ENCODE peak calls at places on chromosome 20, in nine cellular contexts. H is HepG2, M is fibroblast of the aortic adventitia, J is AG04450, G is Peyer's patch, W is IMR-90, X is BJ, C is progenitor cell of endocrine pancreas, O is ovary. E is an unnamed sample.

GRCh38 chr20:19981091-19981490 is 36.1 kb upstream of the NAA20 start:
- DNase-seq in C (no peak), J (no peak), W (peak; percentile 59), O (no peak), X (no peak), H (no peak), M (peak; percentile 20), G (no peak), E (no peak)

GRCh38 chr20:57999465-58000111 is 228.9 kb downstream of the ANKRD60 start:
- DNase-seq in G (no peak), O (no peak), W (no peak), H (no peak), M (no peak), X (no peak), J (no peak), C (no peak), E (no peak)

GRCh38 chr20:10501377-10501776 is 66.3 kb downstream of the SLX4IP start:
- DNase-seq in H (no peak), J (no peak), M (peak; percentile 25), O (no peak), C (no peak), X (no peak), W (no peak), G (no peak), E (no peak)

GRCh38 chr20:43895235-43895634 is 19.4 kb upstream of the TOX2 start:
- DNase-seq in C (no peak), O (no peak), X (no peak), W (peak; percentile 30), G (no peak), J (no peak), H (no peak), M (peak; percentile 94), E (no peak)

GRCh38 chr20:40673442-40673841 is 15.6 kb downstream of the MAFB start:
- DNase-seq in M (no peak), C (no peak), H (no peak), W (no peak), X (no peak), G (no peak), J (no peak), O (no peak), E (no peak)

GRCh38 chr20:58021481-58021880 is 207.0 kb downstream of the ANKRD60 start:
- DNase-seq in G (no peak), O (no peak), H (no peak), C (no peak), X (no peak), W (no peak), J (no peak), M (no peak), E (no peak)

GRCh38 chr20:47379433-47380150 is 23.1 kb upstream of the ZMYND8 start:
- DNase-seq in J (peak; percentile 63), C (no peak), X (no peak), O (no peak), M (peak; percentile 76), H (no peak), W (peak; percentile 97), G (no peak), E (no peak)

GRCh38 chr20:7851031-7851490 is 89.2 kb downstream of the HAO1 start:
- DNase-seq in O (no peak), G (no peak), H (no peak), X (no peak), W (peak; percentile 11), M (no peak), J (no peak), C (no peak), E (no peak)

GRCh38 chr20:48012401-48012974 is 227.2 kb upstream of the SULF2 start:
- DNase-seq in X (peak; percentile 57), G (no peak), H (peak; percentile 49), W (peak; percentile 45), M (peak; percentile 65), J (no peak), O (no peak), C (no peak), E (no peak)

GRCh38 chr20:23362392-23363256 is 642 bp downstream of the GZF1 start:
- DNase-seq in C (no peak), H (peak; percentile 46), J (no peak), M (peak; percentile 13), O (no peak), G (no peak), W (peak; percentile 28), X (no peak), E (no peak)

GRCh38 chr20:46398963-46399362 is 7.5 kb downstream of the ELMO2 start:
- DNase-seq in G (no peak), X (no peak), M (no peak), H (no peak), O (no peak), W (no peak), C (no peak), J (no peak), E (no peak)

GRCh38 chr20:23151008-23151703 is 65.0 kb upstream of the CD93 start:
- DNase-seq in O (no peak), G (peak; percentile 32), W (no peak), X (no peak), J (no peak), H (no peak), C (no peak), M (no peak), E (no peak)

GRCh38 chr20:35650632-35651031 is 14.1 kb downstream of the CPNE1 start:
- DNase-seq in J (no peak), C (no peak), X (no peak), O (no peak), H (no peak), M (no peak), G (no peak), W (no peak), E (no peak)
- TF ChIP-seq CTCF in J (no peak), C (no peak), X (no peak), O (no peak), H (no peak), M (no peak), G (no peak), W (no peak), E (no peak)

DNA sequence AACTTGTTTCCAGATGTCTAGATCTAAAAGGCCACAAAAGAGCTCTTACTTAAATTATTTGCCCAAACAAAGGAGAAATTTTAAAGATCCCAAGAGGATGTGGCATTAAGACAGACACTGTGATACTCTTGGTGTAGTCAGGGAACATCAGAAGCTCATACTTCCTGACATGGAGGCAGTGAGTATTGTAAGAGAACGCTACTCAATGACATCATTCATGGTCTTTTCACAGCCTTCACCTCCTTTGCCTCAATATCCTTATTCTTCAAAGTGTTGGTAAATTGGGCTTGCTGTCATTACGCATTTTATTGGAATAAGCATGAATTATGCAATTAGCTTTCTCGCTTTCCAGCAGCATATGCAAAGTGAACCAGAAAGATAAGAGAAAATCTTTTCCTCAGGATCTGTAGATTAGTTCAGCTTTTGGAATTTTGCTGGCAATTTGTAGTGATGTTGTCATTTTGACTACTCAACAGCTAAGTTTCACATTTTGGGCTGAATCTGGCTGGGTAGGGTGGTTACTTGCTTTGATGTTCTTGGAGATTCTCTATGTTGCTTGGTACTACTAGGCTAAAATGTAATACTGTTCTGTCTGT is 1012.2 kb downstream of the KIF16B start:
- DNase-seq in O (no peak), C (no peak), J (no peak), X (no peak), M (no peak), H (no peak), G (no peak), W (no peak), E (no peak)
- TF ChIP-seq CTCF in O (no peak), C (no peak), J (no peak), X (no peak), M (no peak), H (no peak), G (no peak), W (no peak), E (no peak)

DNA sequence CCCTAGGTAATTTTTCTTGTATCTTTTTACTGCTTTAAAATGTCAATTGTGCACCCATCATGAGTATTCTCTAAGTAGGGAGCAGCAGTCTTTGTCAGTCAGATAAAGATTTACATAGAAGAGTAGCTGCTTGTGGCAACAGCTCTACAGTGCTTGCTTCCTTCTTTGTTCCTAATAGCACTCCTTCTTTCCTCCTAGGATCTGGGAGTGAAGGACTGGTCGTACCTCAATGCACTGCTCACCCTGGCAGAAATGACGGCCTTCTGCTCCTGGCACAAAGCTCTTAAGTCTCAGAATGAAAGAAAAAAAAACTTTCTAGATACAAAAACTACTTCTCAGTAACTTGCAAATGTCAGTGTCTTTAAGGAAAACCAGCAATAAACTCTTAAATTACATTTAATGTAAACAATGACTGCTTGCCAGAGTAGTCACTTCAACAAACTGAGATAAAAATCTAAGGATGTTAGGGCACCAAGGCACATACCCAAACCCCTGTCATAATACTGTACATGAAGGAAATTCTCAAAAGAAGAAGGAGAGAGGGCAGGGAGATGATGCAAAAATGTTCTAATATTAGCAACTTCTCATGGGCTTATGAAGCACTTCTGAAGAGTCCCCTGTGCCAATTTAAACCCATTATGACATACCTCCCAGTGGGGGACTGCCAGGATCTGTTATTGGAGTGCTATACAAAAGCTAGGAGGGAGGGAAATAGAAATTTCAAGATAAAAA is 34.0 kb downstream of the NCOA6 start:
- DNase-seq in X (peak; percentile 37), O (no peak), W (peak; percentile 67), M (peak; percentile 92), G (no peak), H (no peak), C (no peak), J (peak; percentile 10), E (no peak)
- TF ChIP-seq CTCF in X (no peak), O (no peak), W (no peak), M (no peak), G (no peak), H (no peak), C (no peak), J (no peak), E (no peak)

GRCh38 chr20:38937000-38937399 is 10.8 kb downstream of the FAM83D start:
- DNase-seq in H (no peak), O (no peak), J (no peak), M (no peak), X (no peak), C (no peak), W (no peak), G (no peak), E (no peak)

GRCh38 chr20:38932457-38933120 is 6.4 kb downstream of the FAM83D start:
- DNase-seq in J (peak; percentile 7), X (no peak), W (peak; percentile 70), C (no peak), M (peak; percentile 90), H (no peak), G (peak; percentile 37), O (no peak), E (no peak)

GRCh38 chr20:38934530-38934929 is 8.3 kb downstream of the FAM83D start:
- DNase-seq in M (no peak), X (no peak), O (no peak), H (no peak), C (no peak), G (no peak), J (no peak), W (no peak), E (no peak)

GRCh38 chr20:38935967-38936407 is 9.8 kb downstream of the FAM83D start:
- DNase-seq in C (no peak), J (no peak), H (no peak), O (no peak), M (no peak), G (no peak), W (no peak), X (no peak), E (no peak)

DNA sequence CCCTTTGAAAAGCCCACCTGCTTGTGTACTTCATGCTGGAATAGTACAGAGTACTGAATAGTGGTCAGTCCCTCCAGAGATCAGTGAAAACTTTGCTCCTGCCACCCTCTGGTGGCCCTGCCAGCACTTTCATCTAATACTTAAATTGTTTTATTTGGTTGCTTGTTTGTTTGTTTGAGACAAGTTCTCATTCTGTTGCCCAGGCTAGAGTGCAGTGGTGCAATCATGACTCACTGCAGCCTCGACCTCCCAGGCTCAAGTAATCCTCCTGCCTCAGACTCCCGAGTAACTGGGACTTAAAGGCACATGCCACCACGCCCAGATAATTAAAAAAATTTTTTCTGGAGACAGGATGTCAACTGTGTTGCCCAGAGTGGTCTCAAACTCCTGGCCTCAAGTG is 9.1 kb downstream of the FAM83D start:
- DNase-seq in C (no peak), J (no peak), G (no peak), M (peak; percentile 18), X (no peak), W (no peak), H (no peak), O (no peak), E (no peak)
- TF ChIP-seq CTCF in C (no peak), J (peak; percentile 14), G (peak; percentile 23), M (peak; percentile 30), X (peak; percentile 21), W (peak; percentile 22), H (peak; percentile 59), O (no peak), E (no peak)